ENCODE peak calls at places on chromosome 16, in nine cellular contexts. R is body of pancreas; G is GM23338; K is AG10803; Z is H9; F is activated CD8-positive, alpha-beta T cell treated with anti-CD3 and anti-CD28 coated beads for 36 hours; I is stomach; E is endothelial cell of umbilical vein; Q is left lung. W is an unnamed sample.

GRCh38 chr16:19698480-19699465 is 19.3 kb downstream of the KNOP1 start:
- DNase-seq in F (no peak), G (no peak), Z (no peak), R (no peak), E (no peak), K (peak), I (no peak), Q (no peak), W (no peak)

GRCh38 chr16:76583995-76584394 is 306.8 kb downstream of the CNTNAP4 start:
- DNase-seq in Q (no peak), Z (no peak), E (no peak), G (no peak), F (no peak), I (no peak), K (no peak), R (no peak), W (no peak)

GRCh38 chr16:3045758-3046505 is 429 bp upstream of the MMP25 start:
- DNase-seq in Z (peak), Q (peak), I (no peak), F (no peak), E (no peak), R (no peak), G (peak), K (no peak), W (no peak)

GRCh38 chr16:47377156-47377555 is 83.7 kb downstream of the ITFG1 start:
- DNase-seq in Z (no peak), R (no peak), G (peak), F (no peak), I (no peak), K (no peak), E (no peak), Q (no peak), W (no peak)

GRCh38 chr16:29644338-29644857 is 18.6 kb upstream of the SPN start:
- DNase-seq in G (no peak), Q (no peak), K (no peak), Z (no peak), F (no peak), E (no peak), R (no peak), I (no peak), W (no peak)

GRCh38 chr16:65121870-65122723 is at the start of gene CDH11:
- DNase-seq in R (peak), G (peak), Z (peak), F (no peak), I (peak), E (peak), K (peak), Q (peak), W (no peak)

GRCh38 chr16:25747160-25747758 is 55.5 kb downstream of the HS3ST4 start:
- DNase-seq in K (no peak), R (no peak), Z (peak), I (no peak), Q (no peak), G (peak), F (peak), E (no peak), W (no peak)

GRCh38 chr16:67594956-67595355 is 32.6 kb downstream of the CTCF start:
- DNase-seq in E (peak), Z (no peak), I (no peak), F (peak), Q (no peak), G (peak), K (peak), R (peak), W (no peak)

GRCh38 chr16:10027553-10027952 is 154.7 kb downstream of the GRIN2A start:
- DNase-seq in K (no peak), Q (no peak), F (no peak), I (no peak), Z (no peak), R (no peak), E (no peak), G (no peak), W (no peak)

GRCh38 chr16:80776856-80777255 is 27.5 kb downstream of the CDYL2 start:
- DNase-seq in E (no peak), R (no peak), Q (no peak), Z (no peak), G (no peak), I (no peak), K (no peak), F (no peak), W (no peak)

GRCh38 chr16:87550510-87550961 is 51.8 kb upstream of the JPH3 start:
- DNase-seq in Z (peak), I (peak), Q (peak), R (peak), E (no peak), G (peak), F (peak), K (no peak), W (no peak)

GRCh38 chr16:24993722-24994686 is 21.2 kb downstream of the ARHGAP17 start:
- DNase-seq in Z (no peak), K (peak), E (peak), G (no peak), F (no peak), I (no peak), Q (no peak), R (peak), W (no peak)

GRCh38 chr16:2273484-2273883 is 5.6 kb upstream of the RNPS1 start:
- DNase-seq in E (no peak), G (no peak), I (no peak), R (no peak), Z (no peak), Q (peak), F (no peak), K (no peak), W (no peak)

GRCh38 chr16:73043828-73044493 is 4.0 kb downstream of the ZFHX3 start:
- DNase-seq in R (no peak), Q (no peak), G (no peak), I (no peak), K (peak), Z (no peak), E (no peak), F (no peak), W (no peak)

GRCh38 chr16:12255473-12255872 is 278.9 kb downstream of the SNX29 start:
- DNase-seq in Q (no peak), R (no peak), I (no peak), G (no peak), K (peak), Z (no peak), F (no peak), E (no peak), W (no peak)

GRCh38 chr16:80285089-80285488 is 255.7 kb upstream of the DYNLRB2 start:
- DNase-seq in Q (no peak), R (no peak), K (peak), E (no peak), Z (no peak), F (no peak), I (no peak), G (no peak), W (no peak)

GRCh38 chr16:54285414-54286066 is 1.0 kb downstream of the IRX3 start:
- DNase-seq in Q (peak), K (peak), I (peak), Z (peak), E (no peak), R (no peak), F (no peak), G (peak), W (no peak)

GRCh38 chr16:11613381-11614303 is 26.9 kb upstream of the LITAF start:
- DNase-seq in I (peak), G (no peak), R (no peak), K (no peak), Q (peak), Z (no peak), E (no peak), F (peak), W (peak)

GRCh38 chr16:74740795-74741304 is 33.8 kb downstream of the FA2H start:
- DNase-seq in Q (no peak), E (no peak), K (no peak), Z (no peak), I (peak), G (no peak), R (peak), F (peak), W (no peak)

GRCh38 chr16:27803775-27804549 is 254.0 kb downstream of the KATNIP start:
- DNase-seq in R (no peak), E (no peak), Q (no peak), F (no peak), K (no peak), I (no peak), Z (peak), G (peak), W (no peak)

GRCh38 chr16:1707193-1707790 is 1.3 kb downstream of the MAPK8IP3 start:
- DNase-seq in G (peak), Q (no peak), K (peak), F (peak), E (peak), R (peak), Z (no peak), I (no peak), W (no peak)

GRCh38 chr16:5455110-5455509 is 357.5 kb upstream of the EEF2KMT start:
- DNase-seq in G (no peak), Z (no peak), F (no peak), K (no peak), Q (no peak), E (no peak), R (no peak), I (no peak), W (no peak)

GRCh38 chr16:86517652-86518258 is 7.4 kb downstream of the FOXF1 start:
- DNase-seq in K (peak), G (peak), I (peak), Z (peak), Q (no peak), F (peak), E (peak), R (peak), W (no peak)
- TF ChIP-seq CTCF in K (peak), G (peak), I (peak), Z (peak), Q (peak), F (peak), E (peak), R (peak), W (peak)

GRCh38 chr16:58515125-58515870 is at the start of gene SETD6:
- DNase-seq in I (peak), Z (peak), K (peak), R (peak), Q (peak), G (peak), F (peak), E (peak), W (peak)
- TF ChIP-seq CTCF in I (no peak), Z (peak), K (no peak), R (peak), Q (peak), G (no peak), F (no peak), E (peak), W (no peak)

GRCh38 chr16:68972720-68973119 is 129.4 kb downstream of the TANGO6 start:
- DNase-seq in Z (peak), I (no peak), G (peak), E (peak), R (no peak), F (no peak), K (peak), Q (no peak), W (no peak)

GRCh38 chr16:68969338-68969737 is 126.0 kb downstream of the TANGO6 start:
- DNase-seq in F (no peak), E (peak), R (peak), I (no peak), Q (no peak), G (no peak), K (no peak), Z (no peak), W (no peak)

GRCh38 chr16:68978303-68978954 is 127.0 kb upstream of the HAS3 start:
- DNase-seq in Z (no peak), Q (no peak), E (no peak), R (no peak), K (no peak), G (no peak), I (no peak), F (no peak), W (no peak)

GRCh38 chr16:68972008-68972407 is 128.7 kb downstream of the TANGO6 start:
- DNase-seq in K (no peak), I (no peak), E (no peak), G (peak), F (no peak), Q (no peak), R (no peak), Z (peak), W (no peak)

GRCh38 chr16:68973611-68974120 is 130.3 kb downstream of the TANGO6 start:
- DNase-seq in G (no peak), Z (no peak), F (no peak), K (no peak), E (no peak), Q (no peak), I (no peak), R (no peak), W (no peak)
- TF ChIP-seq CTCF in G (no peak), Z (no peak), F (no peak), K (no peak), E (no peak), Q (no peak), I (no peak), R (no peak), W (no peak)

GRCh38 chr16:83171396-83171795 is 544.6 kb downstream of the CDH13 start:
- DNase-seq in E (no peak), R (no peak), K (no peak), Z (no peak), G (no peak), F (no peak), I (no peak), Q (no peak), W (no peak)
- TF ChIP-seq CTCF in E (no peak), R (no peak), K (no peak), Z (no peak), G (no peak), F (no peak), I (no peak), Q (no peak), W (no peak)

GRCh38 chr16:58755989-58756649 is 22.0 kb upstream of the GOT2 start:
- DNase-seq in E (peak), Z (peak), G (peak), I (peak), F (peak), K (peak), R (peak), Q (no peak), W (peak)
- TF ChIP-seq CTCF in E (peak), Z (peak), G (peak), I (peak), F (peak), K (peak), R (peak), Q (peak), W (peak)

GRCh38 chr16:86508947-86509758 is 1.2 kb upstream of the FOXF1 start:
- DNase-seq in Q (peak), Z (peak), I (no peak), G (peak), R (no peak), E (peak), K (peak), F (no peak), W (no peak)

GRCh38 chr16:86508028-86508946 is 2.0 kb upstream of the FOXF1 start:
- DNase-seq in Q (peak), G (peak), I (no peak), K (peak), E (no peak), F (no peak), R (no peak), Z (peak), W (no peak)

GRCh38 chr16:86510465-86511261 is at the start of gene FOXF1:
- DNase-seq in E (peak), I (no peak), Q (no peak), K (peak), Z (peak), R (no peak), F (peak), G (peak), W (no peak)

GRCh38 chr16:86511317-86512161 is 1.2 kb downstream of the FOXF1 start:
- DNase-seq in G (no peak), E (no peak), I (no peak), Z (peak), Q (no peak), K (no peak), R (no peak), F (no peak), W (no peak)

GRCh38 chr16:86509759-86510464 is 415 bp upstream of the FOXF1 start:
- DNase-seq in K (peak), R (peak), F (no peak), Z (peak), Q (no peak), G (peak), I (peak), E (peak), W (no peak)
- TF ChIP-seq CTCF in K (no peak), R (no peak), F (no peak), Z (peak), Q (no peak), G (no peak), I (no peak), E (no peak), W (no peak)